ENCODE peak calls at places on chromosomes 5 and 9, in six cellular contexts. One of them, this sample, is unnamed.

GRCh38 chr5:13325765-13326164 is 618.7 kb downstream of the DNAH5 start:
- DNase-seq in T-helper 17 cell: no peak
- DNase-seq in globus pallidus: no peak
- DNase-seq in T-helper 1 cell: no peak
- DNase-seq in nucleus accumbens: no peak
- DNase-seq in NCI-H1092 treated with DMSO at 0.1 percent for 48 hours: no peak
- DNase-seq in this sample: peak

GRCh38 chr5:1719860-1720259 is 79.8 kb downstream of the MRPL36 start:
- DNase-seq in T-helper 17 cell: no peak
- DNase-seq in globus pallidus: no peak
- DNase-seq in T-helper 1 cell: no peak
- DNase-seq in nucleus accumbens: no peak
- DNase-seq in NCI-H1092 treated with DMSO at 0.1 percent for 48 hours: no peak
- DNase-seq in this sample: no peak

GRCh38 chr9:124342946-124343485 is 72.2 kb downstream of the PSMB7 start:
- DNase-seq in T-helper 17 cell: no peak
- DNase-seq in globus pallidus: peak
- DNase-seq in T-helper 1 cell: no peak
- DNase-seq in nucleus accumbens: no peak
- DNase-seq in NCI-H1092 treated with DMSO at 0.1 percent for 48 hours: peak
- DNase-seq in this sample: peak

GRCh38 chr5:107108111-107108510 is 562.6 kb downstream of the EFNA5 start:
- DNase-seq in T-helper 17 cell: no peak
- DNase-seq in globus pallidus: no peak
- DNase-seq in T-helper 1 cell: no peak
- DNase-seq in nucleus accumbens: no peak
- DNase-seq in NCI-H1092 treated with DMSO at 0.1 percent for 48 hours: no peak
- DNase-seq in this sample: no peak

GRCh38 chr9:16064701-16065230 is 511.9 kb downstream of the CCDC171 start:
- DNase-seq in T-helper 17 cell: no peak
- DNase-seq in globus pallidus: no peak
- DNase-seq in T-helper 1 cell: no peak
- DNase-seq in nucleus accumbens: no peak
- DNase-seq in NCI-H1092 treated with DMSO at 0.1 percent for 48 hours: no peak
- DNase-seq in this sample: peak

GRCh38 chr5:129804705-129805104 is 56.8 kb downstream of the MINAR2 start:
- DNase-seq in T-helper 17 cell: no peak
- DNase-seq in globus pallidus: no peak
- DNase-seq in T-helper 1 cell: no peak
- DNase-seq in nucleus accumbens: no peak
- DNase-seq in NCI-H1092 treated with DMSO at 0.1 percent for 48 hours: no peak
- DNase-seq in this sample: no peak

GRCh38 chr5:72525816-72526215 is 18.6 kb upstream of the ZNF366 start:
- DNase-seq in T-helper 17 cell: no peak
- DNase-seq in globus pallidus: no peak
- DNase-seq in T-helper 1 cell: no peak
- DNase-seq in nucleus accumbens: no peak
- DNase-seq in NCI-H1092 treated with DMSO at 0.1 percent for 48 hours: no peak
- DNase-seq in this sample: no peak

GRCh38 chr9:109320734-109321448 is at the start of gene EPB41L4B:
- DNase-seq in T-helper 17 cell: peak
- DNase-seq in globus pallidus: peak
- DNase-seq in T-helper 1 cell: peak
- DNase-seq in nucleus accumbens: peak
- DNase-seq in NCI-H1092 treated with DMSO at 0.1 percent for 48 hours: peak
- DNase-seq in this sample: peak

GRCh38 chr9:133258061-133259015 is 16.7 kb downstream of the ABO start:
- DNase-seq in T-helper 17 cell: no peak
- DNase-seq in globus pallidus: no peak
- DNase-seq in T-helper 1 cell: no peak
- DNase-seq in nucleus accumbens: no peak
- DNase-seq in NCI-H1092 treated with DMSO at 0.1 percent for 48 hours: no peak
- DNase-seq in this sample: peak

GRCh38 chr5:159453209-159453608 is 122.9 kb upstream of the IL12B start:
- DNase-seq in T-helper 17 cell: no peak
- DNase-seq in globus pallidus: no peak
- DNase-seq in T-helper 1 cell: no peak
- DNase-seq in nucleus accumbens: no peak
- DNase-seq in NCI-H1092 treated with DMSO at 0.1 percent for 48 hours: no peak
- DNase-seq in this sample: no peak

GRCh38 chr9:116870566-116870965 is 183.5 kb downstream of the TRIM32 start:
- DNase-seq in T-helper 17 cell: no peak
- DNase-seq in globus pallidus: no peak
- DNase-seq in T-helper 1 cell: no peak
- DNase-seq in nucleus accumbens: no peak
- DNase-seq in NCI-H1092 treated with DMSO at 0.1 percent for 48 hours: no peak
- DNase-seq in this sample: peak

GRCh38 chr5:169626779-169627178 is 10.3 kb upstream of the DOCK2 start:
- DNase-seq in T-helper 17 cell: no peak
- DNase-seq in globus pallidus: no peak
- DNase-seq in T-helper 1 cell: no peak
- DNase-seq in nucleus accumbens: no peak
- DNase-seq in NCI-H1092 treated with DMSO at 0.1 percent for 48 hours: no peak
- DNase-seq in this sample: peak

This sample was measured in RKO.